ENCODE peak calls at places on chromosomes 5 and 9, in nine cellular contexts. P, E, J, K, Y, D, I, B and A are unnamed samples.

GRCh38 chr9:92850898-92851297 is 26.9 kb downstream of the ZNF484 start:
- DNase-seq in P (no peak), E (no peak), J (no peak), K (no peak), Y (no peak), D (peak), I (no peak), B (no peak), A (no peak)

GRCh38 chr5:41793156-41793770 is 77.0 kb downstream of the OXCT1 start:
- DNase-seq in P (no peak), E (no peak), J (no peak), K (no peak), Y (no peak), D (peak), I (no peak), B (no peak), A (no peak)

GRCh38 chr9:69143291-69143690 is 30.8 kb upstream of the TJP2 start:
- DNase-seq in P (no peak), E (no peak), J (no peak), K (no peak), Y (no peak), D (peak), I (no peak), B (no peak), A (no peak)

GRCh38 chr9:82117528-82117927 is 129.0 kb downstream of the SPATA31D1 start:
- DNase-seq in P (no peak), E (no peak), J (no peak), K (no peak), Y (no peak), D (no peak), I (no peak), B (no peak), A (no peak)

GRCh38 chr5:166909040-166909439 is 1382.4 kb upstream of the WWC1 start:
- DNase-seq in P (no peak), E (no peak), J (no peak), K (no peak), Y (no peak), D (peak), I (no peak), B (no peak), A (no peak)

GRCh38 chr5:87102841-87103240 is 164.8 kb upstream of the RASA1 start:
- DNase-seq in P (no peak), E (no peak), J (no peak), K (no peak), Y (no peak), D (no peak), I (no peak), B (no peak), A (no peak)

GRCh38 chr5:160844177-160844576 is 7.8 kb downstream of the ATP10B start:
- DNase-seq in P (no peak), E (no peak), J (no peak), K (no peak), Y (no peak), D (no peak), I (no peak), B (no peak), A (no peak)

GRCh38 chr9:120852240-120853018 is 9.7 kb upstream of the PSMD5 start:
- DNase-seq in P (no peak), E (no peak), J (no peak), K (no peak), Y (no peak), D (no peak), I (no peak), B (no peak), A (no peak)

GRCh38 chr5:2017540-2018389 is 135.0 kb upstream of the IRX4 start:
- DNase-seq in P (peak), E (peak), J (peak), K (peak), Y (peak), D (peak), I (no peak), B (no peak), A (no peak)

GRCh38 chr5:109769597-109770291 is 80.0 kb downstream of the MAN2A1 start:
- DNase-seq in P (no peak), E (no peak), J (no peak), K (no peak), Y (no peak), D (peak), I (no peak), B (no peak), A (no peak)

GRCh38 chr5:14851597-14851996 is 20.0 kb downstream of the ANKH start:
- DNase-seq in P (no peak), E (no peak), J (no peak), K (no peak), Y (no peak), D (no peak), I (no peak), B (no peak), A (no peak)

GRCh38 chr5:14850419-14851066 is 21.0 kb downstream of the ANKH start:
- DNase-seq in P (no peak), E (no peak), J (no peak), K (no peak), Y (no peak), D (no peak), I (peak), B (no peak), A (no peak)

GRCh38 chr5:14851067-14851422 is 20.5 kb downstream of the ANKH start:
- DNase-seq in P (no peak), E (no peak), J (no peak), K (no peak), Y (no peak), D (no peak), I (peak), B (no peak), A (no peak)

GRCh38 chr5:14848385-14848784 is 23.2 kb downstream of the ANKH start:
- DNase-seq in P (no peak), E (no peak), J (no peak), K (no peak), Y (no peak), D (no peak), I (no peak), B (no peak), A (no peak)

DNA sequence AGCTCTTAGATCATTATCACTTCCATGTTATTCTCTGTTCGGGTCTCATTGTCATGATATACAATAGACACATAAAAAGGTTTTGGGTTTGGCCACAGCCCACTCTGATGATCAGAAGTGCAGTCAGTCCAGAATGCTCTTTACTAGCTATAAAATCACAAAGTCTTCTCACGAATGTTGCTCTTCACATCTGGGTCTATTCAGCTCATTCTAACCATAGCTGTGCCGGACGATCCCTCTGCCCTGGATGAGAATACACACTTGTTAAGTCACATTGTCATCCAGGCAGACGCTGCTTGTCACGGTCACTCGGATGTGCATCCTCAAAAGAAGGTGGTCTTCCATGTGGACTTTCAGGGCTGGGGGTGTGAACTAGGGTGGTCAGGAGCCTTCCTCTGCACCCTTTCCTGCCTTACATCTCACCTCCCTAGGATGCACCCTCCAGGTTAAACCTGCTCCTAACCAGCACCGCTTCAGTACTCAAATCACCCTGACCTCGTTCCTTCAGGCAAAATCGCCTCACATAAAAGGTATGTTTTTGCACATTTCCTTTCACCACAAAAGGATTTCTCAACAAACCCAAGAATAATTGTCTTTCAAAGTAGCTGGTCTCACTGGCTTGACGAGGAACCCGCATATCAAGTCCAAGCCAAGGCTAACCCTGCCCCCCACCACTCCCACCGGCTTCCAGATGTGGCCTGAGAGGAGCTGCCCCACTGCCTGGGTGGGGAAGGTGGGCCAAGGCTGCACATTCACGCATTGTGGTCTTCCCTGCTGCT is 21.9 kb downstream of the ANKH start:
- DNase-seq in P (no peak), E (no peak), J (no peak), K (no peak), Y (no peak), D (peak), I (no peak), B (no peak), A (no peak)
- H3K27ac ChIP-seq in P (no peak), E (no peak), J (no peak), K (no peak), Y (no peak), D (no peak), I (peak), B (no peak), A (no peak)

GRCh38 chr9:27353405-27354229 is 56.7 kb upstream of the EQTN start:
- DNase-seq in P (no peak), E (no peak), J (peak), K (peak), Y (no peak), D (no peak), I (no peak), B (no peak), A (peak)
- H3K27ac ChIP-seq in P (no peak), E (peak), J (no peak), K (peak), Y (no peak), D (no peak), I (no peak), B (no peak), A (peak)

GRCh38 chr5:172177232-172177631 is 10.8 kb downstream of the STK10 start:
- DNase-seq in P (no peak), E (no peak), J (no peak), K (no peak), Y (no peak), D (no peak), I (no peak), B (no peak), A (no peak)
- H3K27ac ChIP-seq in P (no peak), E (no peak), J (no peak), K (no peak), Y (no peak), D (no peak), I (no peak), B (peak), A (no peak)

GRCh38 chr5:55577353-55578060 is 42.7 kb upstream of the PLPP1 start:
- DNase-seq in P (peak), E (peak), J (no peak), K (no peak), Y (no peak), D (no peak), I (no peak), B (no peak), A (peak)

GRCh38 chr5:55582256-55582655 is 47.5 kb upstream of the PLPP1 start:
- DNase-seq in P (no peak), E (no peak), J (no peak), K (no peak), Y (no peak), D (no peak), I (no peak), B (no peak), A (no peak)

GRCh38 chr5:55580042-55580441 is 45.3 kb upstream of the PLPP1 start:
- DNase-seq in P (no peak), E (no peak), J (no peak), K (no peak), Y (no peak), D (no peak), I (no peak), B (no peak), A (no peak)

GRCh38 chr5:55575815-55576583 is 41.2 kb upstream of the PLPP1 start:
- DNase-seq in P (peak), E (no peak), J (no peak), K (no peak), Y (no peak), D (no peak), I (no peak), B (no peak), A (no peak)

DNA sequence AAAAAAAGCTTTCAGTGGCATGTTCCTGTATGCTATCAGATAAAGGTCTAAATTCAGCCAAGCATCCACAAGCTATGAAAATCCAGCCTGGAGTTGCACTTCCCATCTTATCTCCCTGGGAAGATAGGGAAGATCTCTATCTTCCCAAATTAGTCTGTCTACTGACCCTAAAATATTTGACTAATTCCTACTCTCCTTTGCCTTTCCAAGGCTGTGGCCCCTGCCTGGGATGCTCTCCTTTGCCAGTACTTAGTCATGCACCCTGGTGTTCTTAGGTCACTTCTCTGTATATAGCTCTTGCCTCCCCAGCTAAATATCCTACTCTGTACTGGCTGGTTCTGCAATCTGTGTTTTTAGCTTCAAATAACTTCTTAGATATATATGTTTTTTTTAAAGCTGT is 44.0 kb upstream of the PLPP1 start:
- DNase-seq in P (no peak), E (no peak), J (no peak), K (no peak), Y (no peak), D (no peak), I (no peak), B (no peak), A (no peak)
- H3K27ac ChIP-seq in P (peak), E (no peak), J (no peak), K (no peak), Y (no peak), D (no peak), I (no peak), B (no peak), A (no peak)

DNA sequence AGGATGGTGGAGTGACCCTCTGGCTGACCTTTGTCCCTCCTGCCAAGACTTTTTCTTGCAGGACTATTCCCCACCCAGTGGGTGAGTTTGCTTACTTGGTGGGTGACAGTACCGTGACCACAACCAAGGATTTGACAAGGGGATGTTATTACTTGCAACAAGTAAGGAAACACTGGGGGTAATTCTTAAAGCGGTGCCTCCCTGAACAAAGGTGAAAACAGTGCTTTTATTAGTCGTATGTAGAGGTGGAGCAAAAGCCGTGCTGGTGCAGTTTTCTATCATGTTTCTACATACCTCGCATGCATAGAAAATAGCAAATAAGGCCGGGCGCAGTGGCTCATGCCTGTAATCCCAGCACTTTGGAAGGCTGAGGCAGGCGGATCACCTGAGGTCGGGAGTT is 41.0 kb upstream of the KDM4C start:
- DNase-seq in P (no peak), E (no peak), J (no peak), K (no peak), Y (no peak), D (no peak), I (no peak), B (no peak), A (no peak)
- H3K27ac ChIP-seq in P (no peak), E (peak), J (no peak), K (no peak), Y (no peak), D (no peak), I (no peak), B (no peak), A (no peak)

DNA sequence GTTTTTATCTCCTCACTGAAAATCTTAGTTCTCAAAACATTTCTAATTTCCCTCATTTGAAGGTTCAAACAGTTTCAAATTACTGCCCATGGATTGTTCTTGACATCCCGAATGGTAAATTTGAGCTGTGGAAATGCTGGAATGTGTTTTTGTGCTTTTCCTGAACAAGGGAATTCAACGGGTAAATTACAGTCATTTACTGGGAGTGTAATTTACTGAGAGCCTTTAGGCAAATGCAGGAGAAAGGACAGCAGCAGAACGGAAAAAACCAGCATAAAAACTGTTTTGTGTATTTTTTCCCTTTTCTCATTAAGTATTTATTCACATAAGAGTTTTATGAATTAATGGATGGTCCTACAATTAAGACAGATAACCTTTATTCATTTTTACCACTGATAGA is 139.2 kb downstream of the PBX3 start:
- DNase-seq in P (no peak), E (no peak), J (no peak), K (no peak), Y (no peak), D (no peak), I (no peak), B (no peak), A (no peak)
- H3K27ac ChIP-seq in P (peak), E (no peak), J (peak), K (no peak), Y (no peak), D (no peak), I (peak), B (no peak), A (no peak)

GRCh38 chr5:27242258-27242626 is 203.9 kb upstream of the CDH9 start:
- DNase-seq in P (no peak), E (no peak), J (no peak), K (no peak), Y (no peak), D (no peak), I (no peak), B (no peak), A (no peak)

GRCh38 chr5:27241564-27242257 is 203.3 kb upstream of the CDH9 start:
- DNase-seq in P (no peak), E (no peak), J (no peak), K (no peak), Y (no peak), D (peak), I (no peak), B (no peak), A (no peak)

GRCh38 chr5:27234916-27235315 is 196.5 kb upstream of the CDH9 start:
- DNase-seq in P (no peak), E (no peak), J (no peak), K (no peak), Y (no peak), D (no peak), I (no peak), B (no peak), A (no peak)

DNA sequence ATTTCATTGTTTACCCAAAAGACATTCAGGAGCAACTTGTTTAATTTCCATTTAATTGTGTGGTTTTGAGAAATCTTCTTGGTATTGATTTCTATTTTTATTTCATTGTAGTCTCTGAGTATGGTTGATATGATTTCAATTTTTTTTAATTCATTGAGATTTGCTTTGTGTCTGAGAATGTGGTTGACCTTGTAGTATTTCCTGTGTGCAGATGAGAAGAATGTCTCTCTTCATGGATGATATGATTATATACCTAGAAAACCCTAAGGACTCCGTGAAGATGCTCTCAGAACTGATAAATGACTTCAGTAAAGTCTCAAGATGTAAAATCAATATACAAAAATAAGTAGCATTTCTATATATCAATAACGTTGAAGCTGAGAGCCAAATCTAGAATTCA is 202.4 kb upstream of the CDH9 start:
- DNase-seq in P (no peak), E (no peak), J (no peak), K (no peak), Y (no peak), D (no peak), I (no peak), B (no peak), A (no peak)
- H3K27ac ChIP-seq in P (no peak), E (no peak), J (no peak), K (no peak), Y (peak), D (no peak), I (no peak), B (no peak), A (no peak)

DNA sequence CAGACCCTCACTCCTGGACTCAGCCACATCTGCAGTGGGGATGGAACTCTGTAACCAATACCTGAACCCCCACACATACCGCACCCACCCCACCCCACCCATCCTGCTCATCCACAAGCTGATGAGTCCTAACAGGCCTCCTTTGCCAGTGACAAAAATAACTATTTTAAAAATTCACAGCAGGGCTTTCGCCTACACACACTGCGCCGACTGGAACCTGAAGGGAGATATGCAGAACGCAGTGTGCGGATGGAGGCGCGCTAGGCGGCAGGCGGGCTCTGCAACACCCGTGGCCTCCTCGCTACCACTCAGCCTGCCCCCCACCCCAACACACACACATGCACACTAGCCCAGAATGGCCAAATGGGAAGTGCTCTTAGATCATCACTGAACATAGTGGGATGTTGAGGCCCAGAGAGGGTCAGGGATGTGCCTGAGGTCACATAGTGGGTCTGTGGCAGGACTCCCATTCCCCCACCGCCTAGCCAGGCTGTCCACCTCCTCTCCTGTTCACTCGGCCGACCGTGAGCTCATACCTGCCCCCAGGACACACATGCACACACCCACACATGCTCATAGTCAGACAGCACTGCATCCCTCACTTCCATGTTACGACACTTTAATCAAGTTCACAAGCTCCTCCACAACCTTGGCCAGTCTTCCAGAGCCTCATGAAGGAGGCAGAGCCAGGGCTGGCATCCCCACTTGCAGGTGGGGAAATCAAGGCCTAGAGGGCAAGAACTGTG is 6.3 kb upstream of the CAMK2A start:
- DNase-seq in P (no peak), E (no peak), J (no peak), K (no peak), Y (no peak), D (no peak), I (no peak), B (no peak), A (no peak)
- H3K27ac ChIP-seq in P (no peak), E (no peak), J (no peak), K (no peak), Y (peak), D (no peak), I (no peak), B (no peak), A (no peak)